ENCODE peak calls at places on chromosomes 2 and 18, in six cellular contexts. H, K, F, I, B and Y are unnamed samples.

GRCh38 chr18:48023334-48024008 is 93.0 kb upstream of the SMAD2 start:
- DNase-seq in H (peak), K (no peak), F (peak), I (peak), B (peak), Y (no peak)

GRCh38 chr2:95087379-95087778 is 34.2 kb downstream of the MRPS5 start:
- DNase-seq in H (no peak), K (no peak), F (no peak), I (no peak), B (no peak), Y (no peak)

GRCh38 chr2:240567137-240567871 is 980 bp upstream of the RNPEPL1 start:
- DNase-seq in H (no peak), K (peak), F (peak), I (peak), B (no peak), Y (peak)

GRCh38 chr18:7812431-7813063 is 245.4 kb downstream of the PTPRM start:
- DNase-seq in H (peak), K (no peak), F (no peak), I (no peak), B (peak), Y (no peak)

GRCh38 chr2:231680992-231681852 is 27.1 kb upstream of the PTMA start:
- DNase-seq in H (peak), K (peak), F (peak), I (peak), B (peak), Y (peak)

GRCh38 chr2:156017486-156017885 is 315.0 kb downstream of the NR4A2 start:
- DNase-seq in H (no peak), K (no peak), F (no peak), I (no peak), B (no peak), Y (no peak)

GRCh38 chr2:223477318-223477717 is 124.8 kb downstream of the SCG2 start:
- DNase-seq in H (no peak), K (no peak), F (no peak), I (no peak), B (no peak), Y (no peak)

GRCh38 chr18:48300463-48300961 is 108.7 kb downstream of the ZBTB7C start:
- DNase-seq in H (no peak), K (no peak), F (no peak), I (no peak), B (no peak), Y (peak)

GRCh38 chr2:111094686-111095085 is 26.0 kb upstream of the BCL2L11 start:
- DNase-seq in H (no peak), K (no peak), F (no peak), I (no peak), B (no peak), Y (no peak)

GRCh38 chr2:236674238-236674637 is 104.6 kb downstream of the ACKR3 start:
- DNase-seq in H (no peak), K (no peak), F (no peak), I (no peak), B (no peak), Y (no peak)

GRCh38 chr2:159475793-159476192 is 140.6 kb downstream of the BAZ2B start:
- DNase-seq in H (no peak), K (no peak), F (no peak), I (no peak), B (no peak), Y (no peak)

GRCh38 chr2:8983571-8983970 is 19.9 kb downstream of the MBOAT2 start:
- DNase-seq in H (no peak), K (no peak), F (no peak), I (no peak), B (no peak), Y (no peak)

GRCh38 chr18:57775937-57776336 is 27.2 kb downstream of the ATP8B1 start:
- DNase-seq in H (peak), K (no peak), F (no peak), I (no peak), B (peak), Y (no peak)

GRCh38 chr2:57859755-57860154 is 186.9 kb upstream of the VRK2 start:
- DNase-seq in H (no peak), K (no peak), F (no peak), I (no peak), B (no peak), Y (no peak)

GRCh38 chr2:191539068-191539467 is 138.9 kb upstream of the NABP1 start:
- DNase-seq in H (peak), K (no peak), F (no peak), I (no peak), B (peak), Y (no peak)

GRCh38 chr18:36662000-36662399 is 166.8 kb downstream of the TPGS2 start:
- DNase-seq in H (no peak), K (no peak), F (no peak), I (no peak), B (peak), Y (no peak)

GRCh38 chr18:10687161-10687925 is 161.5 kb downstream of the NAPG start:
- DNase-seq in H (no peak), K (no peak), F (no peak), I (no peak), B (peak), Y (no peak)

GRCh38 chr2:28661589-28662001 is 90.0 kb upstream of the PPP1CB start:
- DNase-seq in H (peak), K (no peak), F (peak), I (peak), B (peak), Y (peak)

GRCh38 chr2:120831106-120831505 is 95.4 kb downstream of the GLI2 start:
- DNase-seq in H (no peak), K (peak), F (peak), I (no peak), B (no peak), Y (no peak)

GRCh38 chr2:45964226-45964841 is 312.9 kb downstream of the PRKCE start:
- DNase-seq in H (peak), K (peak), F (peak), I (peak), B (peak), Y (peak)

GRCh38 chr2:197247083-197247482 is 63.5 kb downstream of the ANKRD44 start:
- DNase-seq in H (no peak), K (no peak), F (no peak), I (no peak), B (no peak), Y (no peak)

GRCh38 chr2:207621640-207622039 is 3.6 kb downstream of the METTL21A start:
- DNase-seq in H (no peak), K (no peak), F (no peak), I (no peak), B (no peak), Y (no peak)

GRCh38 chr2:233822781-233823730 is 31.3 kb downstream of the HJURP start:
- DNase-seq in H (no peak), K (peak), F (no peak), I (no peak), B (no peak), Y (no peak)

GRCh38 chr2:3172265-3172935 is 205.2 kb downstream of the EIPR1 start:
- DNase-seq in H (no peak), K (peak), F (no peak), I (no peak), B (no peak), Y (no peak)

GRCh38 chr2:44774826-44775492 is 166.5 kb upstream of the SIX3 start:
- DNase-seq in H (no peak), K (no peak), F (no peak), I (no peak), B (no peak), Y (no peak)

GRCh38 chr2:220101902-220102301 is 474.5 kb downstream of the SLC4A3 start:
- DNase-seq in H (no peak), K (no peak), F (no peak), I (no peak), B (no peak), Y (no peak)

GRCh38 chr2:174603280-174603679 is 5.7 kb upstream of the WIPF1 start:
- DNase-seq in H (peak), K (no peak), F (peak), I (no peak), B (peak), Y (no peak)

GRCh38 chr2:132670961-132671781 is 1.2 kb upstream of the LYPD1 start:
- DNase-seq in H (peak), K (no peak), F (no peak), I (no peak), B (peak), Y (no peak)

GRCh38 chr18:75135158-75135725 is 73.7 kb downstream of the PTGR3 start:
- DNase-seq in H (no peak), K (no peak), F (no peak), I (no peak), B (no peak), Y (no peak)

GRCh38 chr2:143217512-143218136 is 88.4 kb downstream of the ARHGAP15 start:
- DNase-seq in H (no peak), K (no peak), F (no peak), I (no peak), B (no peak), Y (no peak)

GRCh38 chr2:69340101-69340775 is 46.8 kb downstream of the GFPT1 start:
- DNase-seq in H (peak), K (no peak), F (no peak), I (no peak), B (peak), Y (no peak)

GRCh38 chr2:120539937-120540718 is 194.2 kb downstream of the INHBB start:
- DNase-seq in H (peak), K (no peak), F (no peak), I (peak), B (peak), Y (peak)

GRCh38 chr2:97660775-97661417 is 2.9 kb downstream of the ACTR1B start:
- DNase-seq in H (peak), K (no peak), F (no peak), I (no peak), B (peak), Y (no peak)

GRCh38 chr2:165794520-165794882 is 454 bp upstream of the GALNT3 start:
- DNase-seq in H (peak), K (no peak), F (peak), I (peak), B (peak), Y (no peak)
- H3K27ac ChIP-seq in H (no peak), K (peak), F (peak), I (no peak), B (no peak), Y (no peak)

GRCh38 chr2:194545978-194546377 is 1111.0 kb upstream of the SLC39A10 start:
- DNase-seq in H (no peak), K (no peak), F (no peak), I (no peak), B (no peak), Y (no peak)
- TF ChIP-seq CTCF in H (peak), K (no peak), F (no peak), I (no peak), B (peak), Y (no peak)

DNA sequence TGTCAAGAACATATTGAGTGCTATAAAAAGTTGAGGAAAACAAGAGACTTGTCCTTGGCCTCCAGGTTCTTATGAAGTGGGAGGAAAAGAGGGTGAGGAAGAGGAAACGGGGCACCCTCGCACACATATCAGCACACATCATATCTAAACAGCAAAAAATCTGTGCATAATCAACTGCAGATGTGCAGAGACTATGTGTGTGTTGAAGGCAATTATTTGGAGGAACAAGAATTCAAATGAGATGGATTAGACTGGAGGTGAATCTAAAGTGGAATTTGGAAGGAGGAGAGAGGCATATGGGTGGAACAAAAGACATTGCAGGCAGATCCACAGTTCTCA is 75.0 kb downstream of the CDK15 start:
- DNase-seq in H (no peak), K (no peak), F (no peak), I (no peak), B (peak), Y (no peak)
- H3K27ac ChIP-seq in H (no peak), K (no peak), F (no peak), I (peak), B (peak), Y (no peak)

GRCh38 chr2:17762457-17762856 is 8.5 kb downstream of the GEN1 start:
- DNase-seq in H (no peak), K (no peak), F (no peak), I (no peak), B (no peak), Y (no peak)
- TF ChIP-seq CTCF in H (no peak), K (no peak), F (no peak), I (no peak), B (no peak), Y (no peak)

GRCh38 chr2:158045362-158045761 is 56.3 kb upstream of the UPP2 start:
- DNase-seq in H (no peak), K (no peak), F (no peak), I (no peak), B (no peak), Y (no peak)
- H3K27ac ChIP-seq in H (no peak), K (no peak), F (no peak), I (no peak), B (no peak), Y (no peak)

GRCh38 chr2:1588994-1589611 is 155.2 kb downstream of the PXDN start:
- DNase-seq in H (peak), K (no peak), F (no peak), I (no peak), B (peak), Y (no peak)
- TF ChIP-seq CTCF in H (peak), K (no peak), F (no peak), I (no peak), B (peak), Y (no peak)

GRCh38 chr2:101082993-101083392 is 68.2 kb downstream of the TBC1D8 start:
- DNase-seq in H (no peak), K (no peak), F (no peak), I (no peak), B (no peak), Y (no peak)

GRCh38 chr2:101080214-101081068 is 70.7 kb downstream of the TBC1D8 start:
- DNase-seq in H (no peak), K (peak), F (no peak), I (peak), B (no peak), Y (peak)

GRCh38 chr2:101087638-101088037 is 63.5 kb downstream of the TBC1D8 start:
- DNase-seq in H (no peak), K (no peak), F (no peak), I (no peak), B (no peak), Y (no peak)

GRCh38 chr2:101081508-101081907 is 69.7 kb downstream of the TBC1D8 start:
- DNase-seq in H (no peak), K (peak), F (no peak), I (no peak), B (no peak), Y (no peak)

DNA sequence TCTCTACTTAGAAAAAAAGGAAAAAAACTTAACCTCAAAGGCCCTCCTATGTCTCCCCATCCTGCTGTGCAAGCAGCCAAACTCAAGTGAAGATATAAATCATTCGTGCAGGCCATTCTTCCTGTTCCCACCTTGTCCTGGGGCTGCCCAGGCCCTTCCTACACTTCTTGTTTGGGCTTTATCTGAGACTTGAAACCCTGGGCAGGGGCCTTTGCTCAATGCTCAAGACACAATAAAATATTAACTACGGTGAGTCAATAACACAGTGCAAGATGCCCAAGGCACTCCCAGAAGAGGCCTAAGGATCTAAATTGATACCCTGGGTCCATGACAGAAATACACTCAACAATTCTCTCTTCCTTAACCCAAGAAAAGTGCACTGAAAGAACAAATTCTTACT is 67.6 kb downstream of the TBC1D8 start:
- DNase-seq in H (no peak), K (no peak), F (no peak), I (no peak), B (no peak), Y (no peak)
- H3K27ac ChIP-seq in H (no peak), K (peak), F (no peak), I (no peak), B (no peak), Y (peak)